ENCODE peak calls at places on chromosomes 16 and 17, in four cellular contexts. J is GM12878, T is K562, Z is HepG2. F is an unnamed sample.

GRCh38 chr17:79476074-79476473 is 134.8 kb downstream of the RBFOX3 start:
- DNase-seq in T (no peak), J (no peak), Z (no peak), F (no peak)

GRCh38 chr17:30263552-30264333 is 28.0 kb downstream of the BLMH start:
- DNase-seq in Z (no peak), J (no peak), T (no peak), F (no peak)

GRCh38 chr16:67302076-67302475 is 22.7 kb downstream of the PLEKHG4 start:
- DNase-seq in Z (no peak), T (no peak), J (no peak), F (no peak)

GRCh38 chr16:67883872-67884261 is 818 bp upstream of the NRN1L start:
- DNase-seq in Z (peak; percentile 51), J (no peak), T (peak; percentile 72), F (peak; percentile 92)

GRCh38 chr16:78324649-78325274 is 225.3 kb downstream of the WWOX start:
- DNase-seq in J (no peak), T (peak; percentile 8), Z (peak; percentile 16), F (no peak)

GRCh38 chr16:81921415-81921814 is 89.9 kb downstream of the SDR42E1 start:
- DNase-seq in T (no peak), Z (no peak), J (no peak), F (no peak)

GRCh38 chr16:47142469-47143328 is 1.0 kb downstream of the NETO2 start:
- DNase-seq in T (peak; percentile 57), J (no peak), Z (no peak), F (peak; percentile 25)

GRCh38 chr17:39001703-39002637 is 34.8 kb upstream of the FBXO47 start:
- DNase-seq in J (no peak), T (peak; percentile 38), Z (no peak), F (peak; percentile 33)

GRCh38 chr16:50308237-50308965 is 42.0 kb downstream of the ADCY7 start:
- DNase-seq in T (no peak), Z (no peak), J (no peak), F (no peak)

GRCh38 chr17:74296548-74296936 is 22.5 kb downstream of the DNAI2 start:
- DNase-seq in J (no peak), Z (peak; percentile 65), T (peak; percentile 83), F (peak; percentile 60)

GRCh38 chr17:62723842-62724241 is 84.3 kb downstream of the MARCHF10 start:
- DNase-seq in T (peak; percentile 24), Z (no peak), J (no peak), F (no peak)

GRCh38 chr16:87938412-87938949 is 2.2 kb upstream of the CA5A start:
- DNase-seq in Z (no peak), T (no peak), J (no peak), F (no peak)

GRCh38 chr17:30334421-30334820 is 564 bp upstream of the TMIGD1 start:
- DNase-seq in Z (no peak), J (no peak), T (no peak), F (no peak)

GRCh38 chr16:66516808-66517585 is 32.9 kb downstream of the TK2 start:
- DNase-seq in Z (peak; percentile 100), J (peak; percentile 98), T (peak; percentile 96), F (peak; percentile 98)

GRCh38 chr16:87661561-87661960 is 59.3 kb downstream of the JPH3 start:
- DNase-seq in T (peak; percentile 72), J (no peak), Z (peak; percentile 44), F (peak; percentile 43)

GRCh38 chr16:29852654-29853053 is 10.4 kb downstream of the CDIPT start:
- DNase-seq in J (no peak), T (no peak), Z (no peak), F (no peak)

GRCh38 chr17:16937431-16937830 is 34.5 kb downstream of the TNFRSF13B start:
- DNase-seq in J (no peak), Z (no peak), T (no peak), F (no peak)

GRCh38 chr17:67546578-67547527 is 169.8 kb downstream of the PITPNC1 start:
- DNase-seq in T (no peak), Z (no peak), J (no peak), F (no peak)

GRCh38 chr16:4085405-4085970 is 30.8 kb downstream of the ADCY9 start:
- DNase-seq in T (no peak), Z (no peak), J (no peak), F (no peak)

GRCh38 chr17:31275126-31275525 is 21.9 kb downstream of the OMG start:
- DNase-seq in T (no peak), J (no peak), Z (no peak), F (no peak)

GRCh38 chr17:78494961-78495330 is 82.2 kb downstream of the DNAH17 start:
- DNase-seq in J (no peak), Z (no peak), T (no peak), F (no peak)

GRCh38 chr16:57758331-57759117 is 23.0 kb downstream of the KATNB1 start:
- DNase-seq in T (no peak), Z (no peak), J (no peak), F (no peak)

GRCh38 chr17:78130439-78131101 is at the start of gene TMC8:
- DNase-seq in Z (peak; percentile 59), J (no peak), T (peak; percentile 24), F (no peak)

GRCh38 chr16:73878616-73879015 is 418.0 kb upstream of the PSMD7 start:
- DNase-seq in J (peak; percentile 3), Z (peak; percentile 58), T (peak; percentile 7), F (peak; percentile 27)

GRCh38 chr17:58210922-58211321 is 8.1 kb downstream of the MKS1 start:
- DNase-seq in T (no peak), J (no peak), Z (no peak), F (no peak)

GRCh38 chr17:82103588-82104451 is 5.8 kb upstream of the FASN start:
- DNase-seq in T (peak; percentile 50), Z (peak; percentile 90), J (no peak), F (no peak)
- H3K27ac ChIP-seq in T (peak overlapping the region; percentile 39), Z (peak overlapping the region; percentile 81), J (no peak overlapping the region), F (peak overlapping the region; percentile 48)

GRCh38 chr16:70418274-70418992 is 20.5 kb downstream of the ST3GAL2 start:
- DNase-seq in T (no peak), Z (no peak), J (no peak), F (no peak)

GRCh38 chr16:70421473-70422311 is 17.2 kb downstream of the ST3GAL2 start:
- DNase-seq in J (no peak), T (peak; percentile 69), Z (no peak), F (no peak)

GRCh38 chr16:70419384-70420327 is 19.2 kb downstream of the ST3GAL2 start:
- DNase-seq in Z (no peak), T (no peak), J (no peak), F (no peak)

GRCh38 chr16:70418993-70419318 is 19.9 kb downstream of the ST3GAL2 start:
- DNase-seq in J (no peak), Z (no peak), T (no peak), F (no peak)

GRCh38 chr16:70422543-70422942 is 16.4 kb downstream of the ST3GAL2 start:
- DNase-seq in J (no peak), T (no peak), Z (no peak), F (no peak)
- TF ChIP-seq RFX5 in J (no peak), T (no peak), Z (no peak), F (no peak)

GRCh38 chr16:58862334-58863024 is 128.4 kb upstream of the GOT2 start:
- DNase-seq in J (no peak), T (no peak), Z (no peak), F (no peak)
- TF ChIP-seq POLR2AphosphoS2 in J (no peak), T (no peak), Z (no peak), F (no peak)

GRCh38 chr16:11562941-11563340 is 23.8 kb downstream of the LITAF start:
- DNase-seq in Z (no peak), T (no peak), J (no peak), F (no peak)

GRCh38 chr16:11563493-11564040 is 23.2 kb downstream of the LITAF start:
- DNase-seq in T (no peak), Z (peak; percentile 56), J (no peak), F (no peak)

GRCh38 chr16:11564046-11564926 is 22.4 kb downstream of the LITAF start:
- DNase-seq in T (no peak), Z (no peak), J (no peak), F (no peak)

GRCh38 chr16:11566398-11566797 is 20.3 kb downstream of the LITAF start:
- DNase-seq in J (no peak), Z (no peak), T (no peak), F (no peak)

DNA sequence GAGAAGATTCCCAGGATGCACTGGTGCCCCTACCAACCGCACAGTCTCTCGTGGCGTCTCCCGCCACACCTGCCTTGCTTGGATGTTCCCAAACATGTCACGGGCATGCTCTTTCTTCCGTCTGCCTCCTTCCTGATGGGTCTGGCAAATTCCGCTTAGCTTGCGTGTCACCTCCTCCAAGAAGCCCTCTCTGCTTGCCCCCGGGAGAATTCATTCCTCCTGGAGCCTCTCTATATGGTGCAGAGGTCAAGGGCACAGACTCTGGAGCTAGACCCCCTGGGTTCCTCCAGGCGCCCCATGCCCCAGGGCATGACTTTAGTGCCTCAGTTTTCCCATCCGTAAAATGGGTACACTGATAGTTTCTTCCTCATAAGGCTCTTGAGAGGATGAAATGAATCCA is 21.1 kb downstream of the LITAF start:
- DNase-seq in T (no peak), J (no peak), Z (no peak), F (no peak)
- H3K27ac ChIP-seq in T (no peak overlapping the region), J (no peak overlapping the region), Z (no peak overlapping the region), F (no peak overlapping the region)

GRCh38 chr17:41519501-41520224 is 973 bp upstream of the KRT15 start:
- DNase-seq in J (no peak), T (no peak), Z (no peak), F (no peak)
- TF ChIP-seq RFX5 in J (no peak), T (no peak), Z (no peak), F (no peak)

GRCh38 chr16:84950906-84951305 is 60.4 kb downstream of the ZDHHC7 start:
- DNase-seq in T (peak; percentile 59), J (no peak), Z (peak; percentile 69), F (peak; percentile 66)
- TF ChIP-seq POLR2AphosphoS2 in T (no peak), J (no peak), Z (no peak), F (no peak)

GRCh38 chr16:10868089-10868488 is 8.9 kb upstream of the CIITA start:
- DNase-seq in J (no peak), T (no peak), Z (no peak), F (no peak)
- H3K27ac ChIP-seq in J (no peak overlapping the region), T (no peak overlapping the region), Z (no peak overlapping the region), F (no peak overlapping the region)

GRCh38 chr16:280991-281659 is 734 bp downstream of the ARHGDIG start:
- DNase-seq in Z (no peak), J (no peak), T (no peak), F (no peak)
- TF ChIP-seq RFX5 in Z (no peak), J (no peak), T (no peak), F (no peak)

GRCh38 chr16:1974157-1975070 is 2.6 kb downstream of the TBL3 start:
- DNase-seq in J (no peak), Z (no peak), T (no peak), F (no peak)
- TF ChIP-seq POLR2AphosphoS2 in J (no peak), Z (no peak), T (no peak), F (no peak)